ENCODE peak calls at places on chromosomes 12 and 14, in seven cellular contexts. I is iris pigment epithelial cell; L is activated T-cell treated with anti-CD3 and anti-CD28 coated beads, Interleukin-2, amount 50 U/mL, for 1 hour; Q is fibroblast of mammary gland; T is GDM1; O is T-cell; C is mammary epithelial cell. B is an unnamed sample.
A peak's percentile ranks its signal among the peaks of the same experiment; 100 is the strongest.

GRCh38 chr14:46820291-46820690 is 168.7 kb upstream of the RPL10L start:
- DNase-seq in I (no peak), L (no peak), Q (no peak), T (no peak), O (no peak), C (no peak), B (no peak)

GRCh38 chr12:43009307-43009706 is 419.8 kb upstream of the PRICKLE1 start:
- DNase-seq in I (no peak), L (no peak), Q (no peak), T (no peak), O (no peak), C (no peak), B (no peak)

GRCh38 chr12:57941165-57941894 is at the start of gene ATP23:
- DNase-seq in I (peak; percentile 83), L (peak; percentile 90), Q (peak; percentile 81), T (peak; percentile 96), O (peak; percentile 93), C (peak; percentile 94), B (peak; percentile 98)

GRCh38 chr12:60704171-60704914 is 1108.5 kb downstream of the SLC16A7 start:
- DNase-seq in I (no peak), L (no peak), Q (no peak), T (no peak), O (no peak), C (no peak), B (no peak)

GRCh38 chr12:29389295-29389919 is 8.4 kb upstream of the ERGIC2 start:
- DNase-seq in I (no peak), L (no peak), Q (no peak), T (no peak), O (no peak), C (no peak), B (no peak)

GRCh38 chr14:64930085-64930843 is 12.3 kb downstream of the GPX2 start:
- DNase-seq in I (no peak), L (no peak), Q (peak; percentile 15), T (no peak), O (no peak), C (no peak), B (no peak)

GRCh38 chr12:92539966-92540791 is 162.6 kb upstream of the PLEKHG7 start:
- DNase-seq in I (no peak), L (no peak), Q (no peak), T (no peak), O (no peak), C (no peak), B (no peak)

GRCh38 chr12:118058227-118058626 is 2.8 kb downstream of the WSB2 start:
- DNase-seq in I (no peak), L (no peak), Q (no peak), T (no peak), O (no peak), C (no peak), B (no peak)

GRCh38 chr12:120141336-120141735 is 24.8 kb upstream of the RAB35 start:
- DNase-seq in I (no peak), L (no peak), Q (no peak), T (no peak), O (no peak), C (no peak), B (no peak)

GRCh38 chr14:33737446-33737845 is 213.4 kb downstream of the EGLN3 start:
- DNase-seq in I (peak; percentile 59), L (no peak), Q (peak; percentile 95), T (no peak), O (no peak), C (peak; percentile 66), B (no peak)

GRCh38 chr14:32075636-32076277 is 1.3 kb upstream of the ARHGAP5 start:
- DNase-seq in I (peak; percentile 27), L (no peak), Q (peak; percentile 23), T (no peak), O (no peak), C (peak; percentile 42), B (no peak)

GRCh38 chr12:103387385-103387784 is 108.4 kb downstream of the C12orf42 start:
- DNase-seq in I (no peak), L (no peak), Q (no peak), T (no peak), O (no peak), C (no peak), B (no peak)

GRCh38 chr14:60396718-60397343 is 89.0 kb downstream of the C14orf39 start:
- DNase-seq in I (peak; percentile 4), L (no peak), Q (no peak), T (no peak), O (no peak), C (no peak), B (no peak)

GRCh38 chr12:19744760-19745218 is 305.5 kb downstream of the AEBP2 start:
- DNase-seq in I (peak; percentile 89), L (no peak), Q (peak; percentile 69), T (no peak), O (no peak), C (no peak), B (no peak)

GRCh38 chr14:101508948-101509729 is 52.2 kb upstream of the DIO3 start:
- DNase-seq in I (no peak), L (no peak), Q (no peak), T (no peak), O (no peak), C (no peak), B (no peak)

GRCh38 chr12:12630850-12631249 is 19.2 kb downstream of the CREBL2 start:
- DNase-seq in I (no peak), L (no peak), Q (no peak), T (no peak), O (no peak), C (no peak), B (no peak)

GRCh38 chr12:53053223-53054111 is 3.6 kb downstream of the TNS2 start:
- DNase-seq in I (peak; percentile 31), L (peak; percentile 69), Q (no peak), T (no peak), O (peak; percentile 50), C (peak; percentile 72), B (no peak)

GRCh38 chr12:96219700-96220206 is 25.6 kb downstream of the ELK3 start:
- DNase-seq in I (peak; percentile 99), L (no peak), Q (peak; percentile 99), T (no peak), O (no peak), C (peak; percentile 100), B (no peak)